ENCODE peak calls at places on chromosomes 5 and 9, in ten cellular contexts. Q, B, N, T, X, V, P, R, M and Y are unnamed samples.

GRCh38 chr5:126464959-126465358 is 41.8 kb downstream of the GRAMD2B start:
- DNase-seq in R (no peak), Q (no peak), P (no peak), V (no peak), M (no peak), N (no peak), X (no peak), B (no peak), T (no peak), Y (no peak)

GRCh38 chr9:87455407-87455806 is 42.3 kb upstream of the DAPK1 start:
- DNase-seq in R (no peak), P (no peak), V (no peak), T (no peak), Q (no peak), X (no peak), N (no peak), M (no peak), B (no peak), Y (no peak)

GRCh38 chr5:73654171-73654811 is 28.3 kb downstream of the ARHGEF28 start:
- DNase-seq in M (no peak), Q (no peak), X (peak; percentile 34), R (no peak), V (peak; percentile 87), B (no peak), N (no peak), P (no peak), T (peak; percentile 25), Y (no peak)

GRCh38 chr5:10233505-10233904 is 16.2 kb downstream of the ATPSCKMT start:
- DNase-seq in N (peak; percentile 87), X (no peak), Q (peak; percentile 85), P (no peak), B (peak; percentile 74), M (no peak), V (peak; percentile 54), R (no peak), T (peak; percentile 82), Y (peak; percentile 74)

GRCh38 chr5:137516251-137516797 is 17.2 kb upstream of the SPOCK1 start:
- DNase-seq in P (no peak), R (no peak), X (no peak), T (no peak), N (no peak), Q (no peak), V (no peak), B (no peak), M (no peak), Y (no peak)

GRCh38 chr9:69975681-69976080 is 68.0 kb upstream of the MAMDC2 start:
- DNase-seq in M (no peak), X (no peak), V (no peak), N (no peak), B (no peak), P (no peak), R (no peak), Q (peak; percentile 22), T (no peak), Y (no peak)

GRCh38 chr9:19101203-19101602 is 1.5 kb downstream of the HAUS6 start:
- DNase-seq in N (no peak), X (no peak), R (no peak), Q (no peak), T (no peak), M (no peak), P (no peak), B (no peak), V (no peak), Y (no peak)

GRCh38 chr9:38062498-38063362 is 6.3 kb downstream of the SHB start:
- DNase-seq in V (peak; percentile 77), X (no peak), M (no peak), P (no peak), T (no peak), B (no peak), N (no peak), Q (peak; percentile 66), R (no peak), Y (no peak)

GRCh38 chr5:124747770-124748686 is 1.6 kb upstream of the ZNF608 start:
- DNase-seq in M (no peak), Q (peak; percentile 53), B (no peak), N (no peak), P (no peak), T (no peak), R (no peak), X (peak; percentile 44), V (no peak), Y (no peak)

GRCh38 chr5:112248643-112249042 is 170.4 kb downstream of the EPB41L4A start:
- DNase-seq in R (no peak), B (no peak), X (no peak), M (no peak), T (no peak), V (no peak), P (no peak), N (no peak), Q (no peak), Y (no peak)

GRCh38 chr9:94498801-94499454 is 56.0 kb upstream of the PCAT7 start:
- DNase-seq in N (no peak), T (no peak), M (no peak), Q (no peak), R (no peak), B (no peak), P (no peak), X (no peak), V (no peak), Y (no peak)

GRCh38 chr9:128007566-128008138 is 26.9 kb upstream of the EEIG1 start:
- DNase-seq in B (no peak), T (peak; percentile 51), M (peak; percentile 94), Q (peak; percentile 68), V (peak; percentile 94), N (peak; percentile 39), P (no peak), X (peak; percentile 78), R (peak; percentile 86), Y (peak; percentile 30)

GRCh38 chr5:93184041-93184440 is 397.0 kb downstream of the NR2F1-AS1 start:
- DNase-seq in T (no peak), B (no peak), X (no peak), Q (no peak), V (no peak), R (no peak), M (no peak), N (no peak), P (no peak), Y (no peak)

GRCh38 chr9:76893395-76893932 is 12.4 kb downstream of the PRUNE2 start:
- DNase-seq in Q (no peak), X (no peak), M (no peak), T (no peak), V (no peak), R (no peak), B (no peak), N (peak; percentile 36), P (no peak), Y (no peak)

GRCh38 chr5:168655316-168655715 is 76.1 kb upstream of the PANK3 start:
- DNase-seq in V (no peak), T (no peak), M (no peak), R (no peak), X (no peak), B (no peak), P (no peak), N (no peak), Q (no peak), Y (no peak)

GRCh38 chr5:109922396-109922995 is 232.8 kb downstream of the MAN2A1 start:
- DNase-seq in X (no peak), P (no peak), M (no peak), B (no peak), Q (no peak), R (no peak), V (no peak), T (no peak), N (no peak), Y (no peak)

GRCh38 chr9:129885018-129885669 is 49.9 kb downstream of the USP20 start:
- DNase-seq in V (no peak), P (peak; percentile 42), B (no peak), X (no peak), Q (no peak), M (no peak), T (peak; percentile 32), R (peak; percentile 43), N (peak; percentile 31), Y (no peak)

GRCh38 chr9:133360400-133361393 is 4.3 kb downstream of the SURF2 start:
- DNase-seq in X (no peak), R (no peak), N (no peak), Q (no peak), P (no peak), T (no peak), B (no peak), M (no peak), V (no peak), Y (no peak)

GRCh38 chr5:131148835-131149234 is 16.2 kb downstream of the HINT1 start:
- DNase-seq in R (no peak), Q (no peak), P (no peak), M (no peak), V (no peak), T (no peak), N (no peak), B (no peak), X (no peak), Y (no peak)

GRCh38 chr9:136179761-136180160 is 25.2 kb downstream of the LHX3 start:
- DNase-seq in X (no peak), Q (no peak), T (no peak), N (no peak), B (peak; percentile 16), M (no peak), V (no peak), R (no peak), P (no peak), Y (no peak)

GRCh38 chr5:78649220-78649700 is 688 bp upstream of the LHFPL2 start:
- DNase-seq in M (no peak), V (no peak), T (no peak), N (peak; percentile 20), B (no peak), Q (peak; percentile 51), X (no peak), P (no peak), R (no peak), Y (peak; percentile 49)

GRCh38 chr5:141674747-141675146 is 7.3 kb downstream of the ARAP3 start:
- DNase-seq in B (no peak), M (no peak), Q (no peak), V (no peak), X (no peak), R (no peak), N (no peak), P (no peak), T (no peak), Y (no peak)

GRCh38 chr9:18314321-18314720 is 159.6 kb upstream of the ADAMTSL1 start:
- DNase-seq in Q (no peak), P (no peak), V (no peak), B (no peak), M (no peak), X (no peak), R (no peak), T (no peak), N (no peak), Y (no peak)

GRCh38 chr5:9265391-9266287 is 280.2 kb downstream of the SEMA5A start:
- DNase-seq in N (peak; percentile 94), T (no peak), Q (peak; percentile 77), V (peak; percentile 71), M (no peak), X (no peak), P (no peak), B (no peak), R (no peak), Y (no peak)

GRCh38 chr5:139263431-139263975 is 30.0 kb upstream of the MATR3 start:
- DNase-seq in M (no peak), B (no peak), V (no peak), P (no peak), X (no peak), R (no peak), Q (no peak), T (no peak), N (no peak), Y (no peak)